ENCODE peak calls at places on chromosomes 11 and 22, in nine cellular contexts. V is A549, I is HCT116, J is K562, E is GM12878, R is GM23338, P is HL-60, Y is Panc1, Z is HepG2. G is an unnamed sample.

GRCh38 chr22:37604875-37605274 is 3.8 kb upstream of the GGA1 start:
- DNase-seq in I (no peak), V (no peak), Z (no peak), P (no peak), E (no peak), R (no peak), J (no peak), Y (no peak), G (no peak)

GRCh38 chr22:17796695-17797094 is 22.4 kb upstream of the BID start:
- DNase-seq in I (no peak), Y (no peak), R (no peak), V (no peak), Z (no peak), P (no peak), J (no peak), E (no peak), G (no peak)

GRCh38 chr22:32622004-32622761 is 147.6 kb downstream of the FBXO7 start:
- DNase-seq in E (no peak), R (peak; percentile 94), V (no peak), Y (no peak), I (no peak), Z (peak; percentile 89), J (no peak), P (no peak), G (no peak)

GRCh38 chr11:12724301-12725046 is 50.3 kb downstream of the TEAD1 start:
- DNase-seq in R (peak; percentile 95), E (no peak), I (peak; percentile 92), P (no peak), Y (no peak), J (peak; percentile 92), V (peak; percentile 73), Z (peak; percentile 64), G (peak; percentile 48)

GRCh38 chr22:46353483-46354105 is 18.1 kb downstream of the TRMU start:
- DNase-seq in I (no peak), E (no peak), P (no peak), Y (no peak), R (no peak), V (no peak), J (no peak), Z (no peak), G (no peak)

GRCh38 chr11:116837231-116838091 is at the start of gene APOA1:
- DNase-seq in P (no peak), R (peak; percentile 25), V (no peak), Y (no peak), J (no peak), Z (peak; percentile 98), I (no peak), E (no peak), G (peak; percentile 49)

GRCh38 chr11:12526789-12527188 is 147.4 kb upstream of the TEAD1 start:
- DNase-seq in E (no peak), P (no peak), R (no peak), V (no peak), I (no peak), J (no peak), Z (no peak), Y (no peak), G (no peak)

GRCh38 chr11:71209181-71209580 is 43.2 kb downstream of the SHANK2 start:
- DNase-seq in V (no peak), Y (no peak), P (no peak), E (no peak), R (no peak), J (no peak), Z (no peak), I (no peak), G (no peak)

GRCh38 chr11:100816823-100817222 is 129.7 kb downstream of the ARHGAP42 start:
- DNase-seq in Z (no peak), E (no peak), V (no peak), Y (no peak), P (no peak), R (no peak), I (no peak), J (no peak), G (no peak)
- TF ChIP-seq REST in Z (no peak), E (no peak), V (no peak), Y (no peak), P (no peak), R (no peak), I (no peak), J (no peak), G (no peak)

GRCh38 chr11:45082744-45083543 is 63.5 kb upstream of the PRDM11 start:
- DNase-seq in Z (no peak), P (no peak), Y (no peak), I (no peak), R (peak; percentile 64), E (no peak), J (no peak), V (no peak), G (no peak)

GRCh38 chr11:45079075-45079444 is 67.4 kb upstream of the PRDM11 start:
- DNase-seq in E (no peak), Z (no peak), P (no peak), J (no peak), Y (no peak), R (no peak), I (no peak), V (no peak), G (no peak)

GRCh38 chr11:45079567-45079942 is 66.9 kb upstream of the PRDM11 start:
- DNase-seq in V (no peak), Y (no peak), J (no peak), P (no peak), R (no peak), Z (no peak), I (no peak), E (no peak), G (no peak)

GRCh38 chr11:45078236-45079074 is 68.0 kb upstream of the PRDM11 start:
- DNase-seq in J (no peak), I (no peak), P (no peak), V (no peak), R (no peak), Z (no peak), Y (no peak), E (no peak), G (peak; percentile 64)

DNA sequence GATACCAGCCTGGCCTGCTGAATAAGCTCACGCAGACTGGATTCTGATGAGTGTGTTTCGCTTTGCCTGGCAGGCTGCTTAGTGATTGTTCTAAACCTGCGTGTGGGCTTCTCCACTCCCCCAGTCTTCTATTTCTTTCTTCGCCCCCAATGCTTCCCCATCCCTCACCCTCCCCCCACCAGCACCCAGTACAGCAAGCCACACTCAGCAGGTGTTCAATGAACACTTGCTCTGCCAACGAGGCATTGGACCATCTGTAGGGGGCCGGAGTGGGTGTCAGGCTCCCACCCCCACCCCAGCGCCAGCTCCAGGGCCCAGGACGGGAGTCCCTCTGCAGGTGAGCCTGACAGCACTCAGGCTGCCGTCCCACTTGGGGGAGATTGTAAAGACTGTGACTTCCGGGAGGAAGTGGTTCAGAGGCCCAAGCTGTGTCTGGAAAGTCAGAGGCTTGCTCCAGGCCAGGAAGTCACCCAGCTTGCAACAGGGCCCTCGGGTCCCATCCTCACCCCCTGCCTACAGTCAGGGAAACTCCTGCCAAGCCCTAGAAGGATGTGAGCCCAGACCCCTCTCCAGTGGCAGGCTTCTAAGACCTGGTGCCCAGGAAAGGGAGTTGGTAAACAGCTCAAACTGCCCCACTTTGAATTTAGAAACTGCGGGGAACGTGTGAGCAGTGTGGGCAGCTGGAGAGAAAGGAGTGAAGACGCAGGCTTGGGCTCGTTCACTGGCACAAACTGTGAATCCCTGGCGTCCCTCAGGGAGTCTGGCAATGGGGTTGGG is 66.3 kb upstream of the PRDM11 start:
- DNase-seq in P (peak; percentile 74), V (no peak), Z (no peak), Y (no peak), R (no peak), J (no peak), E (no peak), I (no peak), G (no peak)
- TF ChIP-seq REST in P (no peak), V (no peak), Z (no peak), Y (no peak), R (no peak), J (no peak), E (no peak), I (no peak), G (no peak)

DNA sequence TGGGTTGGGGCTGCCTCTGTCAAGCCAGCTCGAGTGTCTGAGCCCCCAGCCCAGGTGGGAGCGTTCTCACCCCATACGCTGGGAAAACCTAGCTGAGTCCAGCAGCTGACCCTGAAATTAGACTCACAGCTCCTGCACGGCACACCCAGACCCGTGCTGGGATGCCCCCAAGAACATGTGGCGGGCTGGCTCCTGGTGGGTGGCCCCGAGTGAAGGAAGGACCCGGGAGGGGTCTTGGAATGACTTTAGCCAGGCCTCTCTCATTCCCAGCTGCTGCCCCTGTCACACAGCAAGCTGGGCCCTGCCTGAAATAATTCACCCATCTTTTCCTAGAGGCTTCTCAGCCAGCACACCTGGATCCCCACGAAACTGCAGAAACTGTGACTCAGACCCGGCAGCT is 213.8 kb downstream of the BRD1 start:
- DNase-seq in V (no peak), J (no peak), Z (no peak), I (no peak), Y (no peak), R (no peak), P (no peak), E (no peak), G (no peak)
- TF ChIP-seq REST in V (no peak), J (no peak), Z (no peak), I (no peak), Y (no peak), R (no peak), P (no peak), E (no peak), G (no peak)

DNA sequence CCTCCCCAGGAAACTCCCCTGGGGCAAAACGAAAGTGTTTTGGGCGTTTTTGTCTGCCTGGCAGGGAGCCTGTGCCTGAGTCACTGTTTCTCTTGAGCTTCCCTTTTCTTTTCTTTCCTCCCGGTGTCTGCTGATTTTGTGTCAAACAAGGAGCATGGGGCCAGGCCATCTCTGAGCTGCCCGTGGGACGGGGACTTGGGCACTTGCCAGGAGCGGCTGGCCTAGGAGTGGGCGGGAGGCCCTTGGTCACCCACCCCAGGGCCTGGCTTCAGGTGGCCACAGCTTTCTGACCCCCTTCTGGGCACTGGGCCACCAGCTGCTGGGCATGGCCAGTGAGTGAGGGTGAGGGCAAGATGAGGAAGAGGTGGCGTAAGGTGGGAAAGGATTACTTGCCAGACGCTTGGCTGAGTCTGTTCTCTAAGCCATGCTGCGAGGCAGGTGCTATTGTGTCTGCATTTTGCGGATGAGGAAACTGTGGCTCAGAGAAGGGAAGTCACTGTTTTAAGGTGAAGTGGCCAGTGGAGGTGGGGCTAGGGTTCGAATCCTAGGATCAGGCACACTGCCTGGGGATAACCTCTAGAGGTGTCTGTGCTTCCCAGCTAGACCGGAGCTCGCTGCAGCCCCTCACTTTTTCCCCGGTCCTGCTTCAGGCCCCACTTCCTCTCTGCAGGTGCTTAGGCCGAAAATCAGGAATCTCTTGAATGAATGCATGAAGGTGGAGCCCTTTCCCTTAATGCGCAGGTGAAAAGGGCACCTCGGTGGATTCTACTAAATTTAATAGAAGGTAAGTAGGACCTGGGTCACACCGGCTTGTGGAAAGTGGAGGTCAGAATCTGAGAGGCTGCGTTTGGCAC is 7.8 kb upstream of the NFAM1 start:
- DNase-seq in R (no peak), P (no peak), I (no peak), V (no peak), Z (no peak), E (no peak), Y (no peak), J (no peak), G (no peak)
- TF ChIP-seq REST in R (no peak), P (no peak), I (no peak), V (no peak), Z (no peak), E (no peak), Y (no peak), J (no peak), G (no peak)